ENCODE peak calls at places on chromosome 1, in nine cellular contexts. A, R, E, O, T, C, Q, W and M are unnamed samples.
A peak's percentile ranks its signal among the peaks of the same experiment; 100 is the strongest.

GRCh38 chr1:185917646-185918045 is 183.5 kb downstream of the HMCN1 start:
- DNase-seq in A (no peak), R (no peak), E (no peak), O (no peak), T (no peak), C (no peak), Q (no peak), W (peak; percentile 65), M (no peak)

GRCh38 chr1:10380594-10381275 is 18.1 kb upstream of the PGD start:
- DNase-seq in A (no peak), R (no peak), E (no peak), O (no peak), T (no peak), C (no peak), Q (no peak), W (peak; percentile 88), M (no peak)

GRCh38 chr1:177983824-177984528 is 14.1 kb upstream of the SEC16B start:
- DNase-seq in A (no peak), R (peak; percentile 57), E (no peak), O (no peak), T (peak; percentile 32), C (peak; percentile 79), Q (peak; percentile 54), W (peak; percentile 97), M (no peak)

GRCh38 chr1:158251160-158251559 is 3.1 kb upstream of the CD1A start:
- DNase-seq in A (peak; percentile 47), R (no peak), E (no peak), O (no peak), T (no peak), C (no peak), Q (no peak), W (no peak), M (no peak)

GRCh38 chr1:7620196-7620595 is 150.9 kb upstream of the VAMP3 start:
- DNase-seq in A (no peak), R (no peak), E (no peak), O (no peak), T (no peak), C (no peak), Q (no peak), W (no peak), M (no peak)

GRCh38 chr1:186953876-186954275 is 125.1 kb downstream of the PLA2G4A start:
- DNase-seq in A (no peak), R (no peak), E (no peak), O (no peak), T (no peak), C (no peak), Q (no peak), W (no peak), M (no peak)

GRCh38 chr1:77831976-77832695 is 52.7 kb downstream of the MIGA1 start:
- DNase-seq in A (no peak), R (no peak), E (no peak), O (no peak), T (no peak), C (no peak), Q (no peak), W (peak; percentile 78), M (no peak)

GRCh38 chr1:107004421-107004820 is 52.1 kb upstream of the PRMT6 start:
- DNase-seq in A (no peak), R (no peak), E (no peak), O (no peak), T (no peak), C (no peak), Q (no peak), W (peak; percentile 46), M (no peak)

GRCh38 chr1:218376722-218377121 is 31.6 kb downstream of the TGFB2 start:
- DNase-seq in A (no peak), R (no peak), E (no peak), O (no peak), T (no peak), C (no peak), Q (no peak), W (no peak), M (no peak)

GRCh38 chr1:192974701-192975100 is 84.5 kb downstream of the UCHL5 start:
- DNase-seq in A (no peak), R (no peak), E (peak; percentile 7), O (no peak), T (no peak), C (no peak), Q (no peak), W (peak; percentile 48), M (no peak)

GRCh38 chr1:227541129-227541528 is 22.2 kb upstream of the ZNF678 start:
- DNase-seq in A (no peak), R (no peak), E (no peak), O (no peak), T (no peak), C (no peak), Q (no peak), W (no peak), M (no peak)

GRCh38 chr1:47646676-47647075 is 208.8 kb downstream of the FOXD2 start:
- DNase-seq in A (no peak), R (no peak), E (no peak), O (no peak), T (no peak), C (no peak), Q (no peak), W (no peak), M (no peak)

GRCh38 chr1:117678246-117678977 is 72.6 kb downstream of the TENT5C start:
- DNase-seq in A (no peak), R (no peak), E (no peak), O (no peak), T (no peak), C (no peak), Q (no peak), W (no peak), M (no peak)

GRCh38 chr1:220813013-220813412 is 26.3 kb downstream of the MTARC1 start:
- DNase-seq in A (no peak), R (no peak), E (no peak), O (no peak), T (no peak), C (no peak), Q (no peak), W (no peak), M (no peak)
- TF ChIP-seq CTCF in A (peak; percentile 28), R (no peak), E (no peak), O (no peak), T (no peak), C (no peak), Q (no peak), W (no peak), M (no peak)

GRCh38 chr1:153490272-153491051 is 30.0 kb upstream of the S100A7 start:
- DNase-seq in A (no peak), R (peak; percentile 33), E (peak; percentile 50), O (no peak), T (peak; percentile 79), C (peak; percentile 40), Q (peak; percentile 30), W (peak; percentile 98), M (no peak)
- TF ChIP-seq CTCF in A (no peak), R (no peak), E (no peak), O (no peak), T (no peak), C (no peak), Q (no peak), W (no peak), M (no peak)

GRCh38 chr1:66403031-66403731 is 130.8 kb upstream of the SGIP1 start:
- DNase-seq in A (no peak), R (no peak), E (no peak), O (peak; percentile 66), T (no peak), C (no peak), Q (no peak), W (no peak), M (no peak)
- TF ChIP-seq CTCF in A (peak; percentile 58), R (no peak), E (no peak), O (peak; percentile 81), T (no peak), C (no peak), Q (no peak), W (no peak), M (no peak)

GRCh38 chr1:245493029-245493428 is 338.2 kb downstream of the KIF26B start:
- DNase-seq in A (no peak), R (no peak), E (no peak), O (peak; percentile 21), T (no peak), C (no peak), Q (no peak), W (no peak), M (no peak)
- TF ChIP-seq CTCF in A (no peak), R (peak; percentile 51), E (no peak), O (peak; percentile 59), T (no peak), C (no peak), Q (no peak), W (peak; percentile 21), M (no peak)

GRCh38 chr1:2055911-2056575 is 5.8 kb downstream of the PRKCZ start:
- DNase-seq in A (no peak), R (no peak), E (no peak), O (no peak), T (no peak), C (no peak), Q (no peak), W (no peak), M (no peak)
- TF ChIP-seq CTCF in A (no peak), R (no peak), E (no peak), O (peak; percentile 32), T (no peak), C (no peak), Q (no peak), W (no peak), M (no peak)

GRCh38 chr1:159922499-159923202 is 2.7 kb downstream of the TAGLN2 start:
- DNase-seq in A (no peak), R (peak; percentile 61), E (peak; percentile 58), O (peak; percentile 14), T (peak; percentile 69), C (peak; percentile 50), Q (peak; percentile 69), W (peak; percentile 97), M (peak; percentile 42)

GRCh38 chr1:159923203-159924024 is 1.9 kb downstream of the TAGLN2 start:
- DNase-seq in A (peak; percentile 88), R (peak; percentile 53), E (peak; percentile 90), O (peak; percentile 75), T (peak; percentile 94), C (peak; percentile 89), Q (peak; percentile 89), W (peak; percentile 95), M (peak; percentile 86)

GRCh38 chr1:159925713-159926066 is 383 bp upstream of the TAGLN2 start:
- DNase-seq in A (no peak), R (no peak), E (peak; percentile 50), O (no peak), T (no peak), C (peak; percentile 56), Q (peak; percentile 64), W (no peak), M (no peak)

GRCh38 chr1:159924791-159925712 is at the start of gene TAGLN2:
- DNase-seq in A (peak; percentile 88), R (peak; percentile 84), E (peak; percentile 95), O (peak; percentile 94), T (peak; percentile 96), C (peak; percentile 91), Q (peak; percentile 93), W (peak; percentile 91), M (peak; percentile 93)

DNA sequence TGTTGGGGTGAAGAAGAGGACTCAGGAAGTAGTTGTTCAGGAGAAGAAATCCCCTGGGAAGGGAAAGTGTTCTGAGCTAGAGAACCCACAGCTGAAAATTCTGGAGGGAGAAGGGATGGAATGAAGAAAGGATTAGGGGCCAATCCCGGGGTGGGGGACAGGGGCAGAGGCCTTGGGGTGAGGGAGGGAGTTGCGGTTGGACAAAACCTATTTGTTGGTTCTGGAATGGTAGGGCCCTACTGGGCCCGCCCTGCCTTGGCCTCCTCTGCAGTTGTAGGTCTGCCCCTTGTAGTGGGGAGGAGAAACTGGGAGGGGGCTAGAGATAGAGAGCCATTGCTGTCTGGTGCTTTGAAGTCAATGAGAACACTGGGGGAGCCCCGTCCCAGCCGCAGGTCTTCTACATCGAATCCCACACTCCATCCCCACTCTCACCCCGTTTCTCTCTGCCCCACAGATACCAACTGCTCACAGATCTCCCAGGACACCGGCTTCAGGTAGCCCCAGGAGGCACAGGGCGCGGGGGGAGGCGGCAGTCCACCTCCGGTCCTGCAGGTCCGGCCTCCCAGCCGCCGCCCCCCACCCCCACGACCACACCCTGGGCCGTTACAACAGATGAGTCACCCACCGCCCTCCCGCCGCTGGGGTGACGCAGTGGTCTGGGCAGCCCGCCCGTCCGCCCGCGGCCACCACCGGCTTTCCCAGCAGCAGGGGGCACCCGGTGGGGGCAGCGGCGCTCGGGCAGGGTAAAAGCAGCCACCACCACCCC is 1.1 kb downstream of the TAGLN2 start:
- DNase-seq in A (peak; percentile 51), R (peak; percentile 67), E (peak; percentile 95), O (peak; percentile 44), T (peak; percentile 90), C (peak; percentile 91), Q (peak; percentile 96), W (peak; percentile 93), M (peak; percentile 85)
- TF ChIP-seq CTCF in A (no peak), R (no peak), E (no peak), O (no peak), T (no peak), C (no peak), Q (no peak), W (no peak), M (no peak)